ENCODE peak calls at places on chromosomes 6 and 20, in six cellular contexts. One of them, this sample, is unnamed.
A peak's percentile ranks its signal among the peaks of the same experiment; 100 is the strongest.

GRCh38 chr6:12233693-12234551 is 56.2 kb upstream of the EDN1 start:
- DNase-seq in A549: peak; percentile 27
- DNase-seq in upper lobe of left lung: peak; percentile 44
- DNase-seq in progenitor cell of endocrine pancreas: no peak
- DNase-seq in mucosa of gallbladder: peak; percentile 57
- DNase-seq in germinal center: peak; percentile 39
- DNase-seq in this sample: peak; percentile 77

GRCh38 chr6:36132221-36132895 is 2.0 kb downstream of the MAPK13 start:
- DNase-seq in progenitor cell of endocrine pancreas: no peak
- DNase-seq in germinal center: no peak
- DNase-seq in A549: no peak
- DNase-seq in mucosa of gallbladder: no peak
- DNase-seq in upper lobe of left lung: no peak
- DNase-seq in this sample: no peak

GRCh38 chr6:12977206-12977605 is 260.6 kb downstream of the PHACTR1 start:
- DNase-seq in A549: no peak
- DNase-seq in germinal center: no peak
- DNase-seq in upper lobe of left lung: no peak
- DNase-seq in progenitor cell of endocrine pancreas: no peak
- DNase-seq in mucosa of gallbladder: no peak
- DNase-seq in this sample: no peak

GRCh38 chr6:26207248-26207801 is 120.1 kb downstream of the HFE start:
- DNase-seq in A549: no peak
- DNase-seq in progenitor cell of endocrine pancreas: no peak
- DNase-seq in upper lobe of left lung: no peak
- DNase-seq in germinal center: no peak
- DNase-seq in mucosa of gallbladder: no peak
- DNase-seq in this sample: no peak

GRCh38 chr6:90154666-90155065 is 142.0 kb downstream of the BACH2 start:
- DNase-seq in mucosa of gallbladder: no peak
- DNase-seq in upper lobe of left lung: no peak
- DNase-seq in germinal center: no peak
- DNase-seq in A549: no peak
- DNase-seq in progenitor cell of endocrine pancreas: no peak
- DNase-seq in this sample: no peak

GRCh38 chr6:91580635-91581034 is 993.8 kb upstream of the MAP3K7 start:
- DNase-seq in A549: no peak
- DNase-seq in upper lobe of left lung: no peak
- DNase-seq in germinal center: no peak
- DNase-seq in progenitor cell of endocrine pancreas: no peak
- DNase-seq in mucosa of gallbladder: no peak
- DNase-seq in this sample: no peak

GRCh38 chr6:100202417-100203194 is 208.6 kb upstream of the MCHR2 start:
- DNase-seq in progenitor cell of endocrine pancreas: no peak
- DNase-seq in A549: peak; percentile 40
- DNase-seq in germinal center: no peak
- DNase-seq in mucosa of gallbladder: no peak
- DNase-seq in upper lobe of left lung: no peak
- DNase-seq in this sample: peak; percentile 86

GRCh38 chr6:109896333-109896732 is 81.8 kb upstream of the GPR6 start:
- DNase-seq in A549: no peak
- DNase-seq in germinal center: no peak
- DNase-seq in progenitor cell of endocrine pancreas: no peak
- DNase-seq in mucosa of gallbladder: no peak
- DNase-seq in upper lobe of left lung: no peak
- DNase-seq in this sample: no peak

GRCh38 chr20:16158090-16158975 is 414.9 kb downstream of the KIF16B start:
- DNase-seq in germinal center: peak; percentile 59
- DNase-seq in progenitor cell of endocrine pancreas: no peak
- DNase-seq in A549: no peak
- DNase-seq in mucosa of gallbladder: no peak
- DNase-seq in upper lobe of left lung: no peak
- DNase-seq in this sample: no peak

GRCh38 chr6:4776493-4776966 is 326 bp downstream of the CDYL start:
- DNase-seq in mucosa of gallbladder: no peak
- DNase-seq in A549: no peak
- DNase-seq in upper lobe of left lung: peak; percentile 41
- DNase-seq in progenitor cell of endocrine pancreas: peak; percentile 47
- DNase-seq in germinal center: peak; percentile 55
- DNase-seq in this sample: peak; percentile 80

GRCh38 chr6:153131037-153131981 is at the start of gene RGS17:
- DNase-seq in progenitor cell of endocrine pancreas: peak; percentile 64
- DNase-seq in mucosa of gallbladder: peak; percentile 66
- DNase-seq in A549: peak; percentile 65
- DNase-seq in germinal center: peak; percentile 75
- DNase-seq in upper lobe of left lung: peak; percentile 34
- DNase-seq in this sample: peak; percentile 45

This sample was measured in OCI-M1.